ENCODE peak calls at places on chromosomes 4 and X, in five cellular contexts. One of them, this sample, is unnamed.
A peak's percentile ranks its signal among the peaks of the same experiment; 100 is the strongest.

GRCh38 chr4:98421106-98421505 is 159.9 kb downstream of the RAP1GDS1 start:
- DNase-seq in GM12878: no peak
- DNase-seq in astrocyte: peak; percentile 92
- DNase-seq in endothelial cell: no peak
- DNase-seq in progenitor cell of endocrine pancreas: no peak
- DNase-seq in this sample: no peak

GRCh38 chr4:5199142-5199541 is 147.9 kb downstream of the STK32B start:
- DNase-seq in GM12878: no peak
- DNase-seq in astrocyte: no peak
- DNase-seq in endothelial cell: no peak
- DNase-seq in progenitor cell of endocrine pancreas: no peak
- DNase-seq in this sample: no peak

GRCh38 chrX:57134702-57135101 is 2.5 kb downstream of the SPIN2A start:
- DNase-seq in GM12878: no peak
- DNase-seq in astrocyte: no peak
- DNase-seq in endothelial cell: no peak
- DNase-seq in progenitor cell of endocrine pancreas: no peak
- DNase-seq in this sample: no peak

GRCh38 chrX:110173192-110174175 is 144.4 kb downstream of the AMMECR1 start:
- DNase-seq in GM12878: no peak
- DNase-seq in astrocyte: no peak
- DNase-seq in endothelial cell: no peak
- DNase-seq in progenitor cell of endocrine pancreas: no peak
- DNase-seq in this sample: no peak

GRCh38 chr4:126757219-126757618 is 875.5 kb upstream of the INTU start:
- DNase-seq in GM12878: no peak
- DNase-seq in astrocyte: peak; percentile 73
- DNase-seq in endothelial cell: no peak
- DNase-seq in progenitor cell of endocrine pancreas: no peak
- DNase-seq in this sample: no peak

GRCh38 chr4:75673959-75674328 is 733 bp upstream of the G3BP2 start:
- DNase-seq in GM12878: no peak
- DNase-seq in astrocyte: peak; percentile 45
- DNase-seq in endothelial cell: no peak
- DNase-seq in progenitor cell of endocrine pancreas: no peak
- DNase-seq in this sample: no peak

GRCh38 chr4:89788243-89789072 is 48.5 kb downstream of the SNCA start:
- DNase-seq in GM12878: no peak
- DNase-seq in astrocyte: peak; percentile 34
- DNase-seq in endothelial cell: no peak
- DNase-seq in progenitor cell of endocrine pancreas: no peak
- DNase-seq in this sample: no peak

GRCh38 chr4:101242441-101242840 is 104.9 kb downstream of the PPP3CA start:
- DNase-seq in GM12878: no peak
- DNase-seq in astrocyte: no peak
- DNase-seq in endothelial cell: no peak
- DNase-seq in progenitor cell of endocrine pancreas: no peak
- DNase-seq in this sample: no peak

GRCh38 chrX:20519077-20519617 is 252.4 kb upstream of the RPS6KA3 start:
- DNase-seq in GM12878: no peak
- DNase-seq in astrocyte: no peak
- DNase-seq in endothelial cell: no peak
- DNase-seq in progenitor cell of endocrine pancreas: no peak
- DNase-seq in this sample: no peak

GRCh38 chr4:55125087-55125721 is at the start of gene KDR:
- DNase-seq in GM12878: no peak
- DNase-seq in astrocyte: peak; percentile 23
- DNase-seq in endothelial cell: peak; percentile 93
- DNase-seq in progenitor cell of endocrine pancreas: peak; percentile 29
- DNase-seq in this sample: peak; percentile 48

GRCh38 chr4:150431221-150431620 is 150.7 kb upstream of the MAB21L2 start:
- DNase-seq in GM12878: no peak
- DNase-seq in astrocyte: no peak
- DNase-seq in endothelial cell: no peak
- DNase-seq in progenitor cell of endocrine pancreas: no peak
- DNase-seq in this sample: no peak

GRCh38 chrX:12997898-12998687 is 23.2 kb downstream of the TMSB4X start:
- DNase-seq in GM12878: no peak
- DNase-seq in astrocyte: no peak
- DNase-seq in endothelial cell: no peak
- DNase-seq in progenitor cell of endocrine pancreas: no peak
- DNase-seq in this sample: no peak

GRCh38 chr4:177879851-177880250 is 437.6 kb upstream of the AGA start:
- DNase-seq in GM12878: no peak
- DNase-seq in astrocyte: no peak
- DNase-seq in endothelial cell: no peak
- DNase-seq in progenitor cell of endocrine pancreas: no peak
- DNase-seq in this sample: no peak

GRCh38 chrX:19964017-19964710 is 26.7 kb downstream of the BCLAF3 start:
- DNase-seq in GM12878: no peak
- DNase-seq in astrocyte: no peak
- DNase-seq in endothelial cell: no peak
- DNase-seq in progenitor cell of endocrine pancreas: no peak
- DNase-seq in this sample: no peak

GRCh38 chr4:177220376-177220775 is 89.3 kb upstream of the NEIL3 start:
- DNase-seq in GM12878: no peak
- DNase-seq in astrocyte: peak; percentile 74
- DNase-seq in endothelial cell: no peak
- DNase-seq in progenitor cell of endocrine pancreas: no peak
- DNase-seq in this sample: no peak

GRCh38 chr4:139454111-139454600 is at the start of gene RAB33B:
- DNase-seq in GM12878: no peak
- DNase-seq in astrocyte: no peak
- DNase-seq in endothelial cell: no peak
- DNase-seq in progenitor cell of endocrine pancreas: no peak
- DNase-seq in this sample: no peak

GRCh38 chr4:30753316-30753715 is 33.1 kb downstream of the PCDH7 start:
- DNase-seq in GM12878: no peak
- DNase-seq in astrocyte: peak; percentile 82
- DNase-seq in endothelial cell: no peak
- DNase-seq in progenitor cell of endocrine pancreas: no peak
- DNase-seq in this sample: no peak

GRCh38 chr4:67234296-67234695 is 311.0 kb downstream of the CENPC start:
- DNase-seq in GM12878: no peak
- DNase-seq in astrocyte: peak; percentile 56
- DNase-seq in endothelial cell: no peak
- DNase-seq in progenitor cell of endocrine pancreas: no peak
- DNase-seq in this sample: no peak

GRCh38 chr4:148786699-148787098 is 344.5 kb upstream of the NR3C2 start:
- DNase-seq in GM12878: no peak
- DNase-seq in astrocyte: no peak
- DNase-seq in endothelial cell: no peak
- DNase-seq in progenitor cell of endocrine pancreas: no peak
- DNase-seq in this sample: no peak

GRCh38 chr4:123562994-123563745 is 166.6 kb downstream of the SPRY1 start:
- DNase-seq in GM12878: no peak
- DNase-seq in astrocyte: peak; percentile 51
- DNase-seq in endothelial cell: no peak
- DNase-seq in progenitor cell of endocrine pancreas: no peak
- DNase-seq in this sample: no peak

GRCh38 chr4:88054909-88055308 is 47.5 kb downstream of the PKD2 start:
- DNase-seq in GM12878: no peak
- DNase-seq in astrocyte: peak; percentile 23
- DNase-seq in endothelial cell: peak; percentile 56
- DNase-seq in progenitor cell of endocrine pancreas: no peak
- DNase-seq in this sample: no peak

GRCh38 chr4:184028571-184028996 is 123.5 kb downstream of the STOX2 start:
- DNase-seq in GM12878: no peak
- DNase-seq in astrocyte: no peak
- DNase-seq in endothelial cell: no peak
- DNase-seq in progenitor cell of endocrine pancreas: no peak
- DNase-seq in this sample: no peak

GRCh38 chr4:8829584-8829983 is 42.1 kb downstream of the HMX1 start:
- DNase-seq in GM12878: no peak
- DNase-seq in astrocyte: no peak
- DNase-seq in endothelial cell: no peak
- DNase-seq in progenitor cell of endocrine pancreas: no peak
- DNase-seq in this sample: no peak

GRCh38 chrX:95754411-95754810 is 930.2 kb upstream of the DIAPH2 start:
- DNase-seq in GM12878: no peak
- DNase-seq in astrocyte: no peak
- DNase-seq in endothelial cell: no peak
- DNase-seq in progenitor cell of endocrine pancreas: no peak
- DNase-seq in this sample: no peak

GRCh38 chr4:169225812-169226211 is 44.9 kb downstream of the SH3RF1 start:
- DNase-seq in GM12878: no peak
- DNase-seq in astrocyte: peak; percentile 74
- DNase-seq in endothelial cell: no peak
- DNase-seq in progenitor cell of endocrine pancreas: no peak
- DNase-seq in this sample: no peak

GRCh38 chr4:183987529-183987946 is 82.4 kb downstream of the STOX2 start:
- DNase-seq in GM12878: no peak
- DNase-seq in astrocyte: peak; percentile 85
- DNase-seq in endothelial cell: no peak
- DNase-seq in progenitor cell of endocrine pancreas: peak; percentile 19
- DNase-seq in this sample: peak; percentile 71

GRCh38 chr4:10747186-10747585 is 62.6 kb upstream of the CLNK start:
- DNase-seq in GM12878: peak; percentile 80
- DNase-seq in astrocyte: no peak
- DNase-seq in endothelial cell: no peak
- DNase-seq in progenitor cell of endocrine pancreas: no peak
- DNase-seq in this sample: no peak

GRCh38 chr4:55768291-55768690 is 51.3 kb upstream of the EXOC1L start:
- DNase-seq in GM12878: no peak
- DNase-seq in astrocyte: peak; percentile 64
- DNase-seq in endothelial cell: no peak
- DNase-seq in progenitor cell of endocrine pancreas: no peak
- DNase-seq in this sample: no peak

GRCh38 chr4:103484521-103484920 is 235.3 kb downstream of the TACR3 start:
- DNase-seq in GM12878: no peak
- DNase-seq in astrocyte: no peak
- DNase-seq in endothelial cell: no peak
- DNase-seq in progenitor cell of endocrine pancreas: no peak
- DNase-seq in this sample: no peak

GRCh38 chr4:113368056-113368455 is 318.6 kb downstream of the ANK2 start:
- DNase-seq in GM12878: no peak
- DNase-seq in astrocyte: peak; percentile 87
- DNase-seq in endothelial cell: no peak
- DNase-seq in progenitor cell of endocrine pancreas: no peak
- DNase-seq in this sample: no peak

GRCh38 chrX:109733658-109734022 is 583 bp upstream of the ACSL4 start:
- DNase-seq in GM12878: no peak
- DNase-seq in astrocyte: no peak
- DNase-seq in endothelial cell: no peak
- DNase-seq in progenitor cell of endocrine pancreas: no peak
- DNase-seq in this sample: no peak

GRCh38 chrX:39599339-39599738 is 498.4 kb downstream of the BCOR start:
- DNase-seq in GM12878: no peak
- DNase-seq in astrocyte: no peak
- DNase-seq in endothelial cell: no peak
- DNase-seq in progenitor cell of endocrine pancreas: no peak
- DNase-seq in this sample: no peak

DNA sequence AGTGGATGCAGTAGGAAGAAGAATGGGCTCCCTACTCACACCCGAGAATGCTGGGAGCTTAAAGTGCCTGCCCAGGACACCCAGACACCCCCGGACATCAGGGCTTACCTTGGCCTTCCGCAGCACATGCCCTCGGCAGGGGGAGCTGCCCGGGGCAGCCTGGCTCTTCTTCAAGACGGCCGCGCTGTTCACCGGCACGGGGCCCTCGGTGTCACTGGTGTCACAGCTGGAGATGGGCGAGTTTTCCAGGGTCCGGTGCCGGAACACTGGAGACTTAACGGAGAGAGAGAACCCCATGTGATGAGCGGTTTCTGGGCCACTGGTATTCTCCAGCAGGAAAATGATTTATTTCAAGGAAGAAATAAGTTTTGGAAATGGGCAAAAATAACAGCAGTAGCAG is 170.9 kb downstream of the AFAP1 start:
- DNase-seq in GM12878: no peak
- DNase-seq in astrocyte: no peak
- DNase-seq in endothelial cell: no peak
- DNase-seq in progenitor cell of endocrine pancreas: no peak
- DNase-seq in this sample: no peak
- TF ChIP-seq CTCF in GM12878: no peak
- TF ChIP-seq CTCF in astrocyte: no peak
- TF ChIP-seq CTCF in endothelial cell: no peak
- TF ChIP-seq CTCF in progenitor cell of endocrine pancreas: no peak
- TF ChIP-seq CTCF in this sample: no peak

DNA sequence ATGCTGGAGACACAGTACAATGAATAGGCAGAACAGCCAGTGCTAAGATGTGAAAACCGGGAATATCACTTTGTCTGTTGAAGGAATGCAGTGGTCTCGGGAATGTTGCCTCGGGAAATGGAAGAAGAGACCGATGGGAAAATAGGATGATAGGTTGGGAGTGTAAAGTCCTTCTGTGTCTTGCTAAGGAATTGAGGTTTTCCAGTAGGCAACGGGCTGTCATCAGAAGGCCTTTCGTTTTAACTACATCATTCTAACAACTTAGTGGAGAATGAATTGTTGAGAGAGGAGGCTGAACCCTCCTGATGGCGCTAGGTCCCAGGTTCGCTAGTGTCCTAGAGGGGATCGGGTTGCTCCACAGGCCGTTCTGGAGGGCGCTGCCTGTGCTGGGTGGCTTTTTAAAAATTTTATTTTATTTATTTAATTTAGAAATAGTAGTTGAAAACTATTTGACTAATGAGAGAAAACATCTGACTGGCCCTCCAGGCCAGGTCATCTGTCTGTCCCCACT is 735 bp downstream of the VBP1 start:
- DNase-seq in GM12878: peak; percentile 3
- DNase-seq in astrocyte: peak; percentile 28
- DNase-seq in endothelial cell: no peak
- DNase-seq in progenitor cell of endocrine pancreas: no peak
- DNase-seq in this sample: no peak
- TF ChIP-seq CTCF in GM12878: no peak
- TF ChIP-seq CTCF in astrocyte: peak; percentile 23
- TF ChIP-seq CTCF in endothelial cell: peak; percentile 35
- TF ChIP-seq CTCF in progenitor cell of endocrine pancreas: no peak
- TF ChIP-seq CTCF in this sample: no peak

GRCh38 chrX:2875798-2876399 is 47.2 kb downstream of the GYG2 start:
- DNase-seq in GM12878: no peak
- DNase-seq in astrocyte: no peak
- DNase-seq in endothelial cell: no peak
- DNase-seq in progenitor cell of endocrine pancreas: no peak
- DNase-seq in this sample: no peak
- TF ChIP-seq CTCF in GM12878: peak; percentile 19
- TF ChIP-seq CTCF in astrocyte: peak; percentile 37
- TF ChIP-seq CTCF in endothelial cell: peak; percentile 36
- TF ChIP-seq CTCF in progenitor cell of endocrine pancreas: peak; percentile 59
- TF ChIP-seq CTCF in this sample: peak; percentile 28

DNA sequence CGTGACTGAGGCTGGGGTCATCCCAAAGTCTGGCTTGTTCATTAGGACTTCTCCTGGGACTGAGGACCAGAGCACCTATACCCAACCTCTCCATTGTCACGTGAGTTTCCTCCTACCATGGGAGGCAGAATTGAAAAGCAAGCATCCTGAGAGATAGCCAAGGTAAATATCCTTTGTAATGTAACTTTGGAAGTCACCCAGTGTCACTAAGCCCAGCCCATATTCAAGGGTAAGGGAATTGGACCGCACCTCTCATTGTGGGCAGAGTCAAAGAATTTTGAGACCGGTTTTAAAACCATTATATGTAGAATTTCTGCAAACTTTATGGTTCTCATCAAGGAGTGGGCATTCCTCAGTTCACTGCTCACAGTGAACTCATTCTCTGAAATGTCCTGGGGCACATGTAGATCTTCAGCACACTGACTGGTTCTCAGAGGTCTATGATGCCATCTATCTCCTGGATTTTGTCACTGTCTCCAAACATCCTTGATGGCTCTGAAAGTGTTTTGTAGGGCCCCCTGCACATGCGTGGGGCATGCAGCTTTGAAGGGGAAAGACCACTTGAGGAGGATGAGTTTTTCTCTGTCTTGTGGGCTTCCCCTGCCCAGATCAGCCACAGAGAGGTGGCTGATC is 35.3 kb upstream of the CHRNA9 start:
- DNase-seq in GM12878: no peak
- DNase-seq in astrocyte: no peak
- DNase-seq in endothelial cell: no peak
- DNase-seq in progenitor cell of endocrine pancreas: no peak
- DNase-seq in this sample: no peak
- TF ChIP-seq CTCF in GM12878: no peak
- TF ChIP-seq CTCF in astrocyte: no peak
- TF ChIP-seq CTCF in endothelial cell: no peak
- TF ChIP-seq CTCF in progenitor cell of endocrine pancreas: no peak
- TF ChIP-seq CTCF in this sample: no peak